ENCODE peak calls at places on chromosome 19, in five cellular contexts. One of them, this sample, is unnamed.

GRCh38 chr19:50277966-50278580 is 51.1 kb downstream of the KCNC3 start:
- DNase-seq in activated B cell treated with CpG ODN at 0.5 μM for 24 hours: no peak
- DNase-seq in AG04450: no peak
- DNase-seq in WERI-Rb-1: no peak
- DNase-seq in neural progenitor cell: no peak
- DNase-seq in this sample: no peak

GRCh38 chr19:48698046-48698445 is 2.3 kb downstream of the FUT2 start:
- DNase-seq in neural progenitor cell: no peak
- DNase-seq in AG04450: no peak
- DNase-seq in activated B cell treated with CpG ODN at 0.5 μM for 24 hours: no peak
- DNase-seq in WERI-Rb-1: no peak
- DNase-seq in this sample: no peak

GRCh38 chr19:8305798-8306197 is 2.4 kb downstream of the CD320 start:
- DNase-seq in AG04450: no peak
- DNase-seq in WERI-Rb-1: peak; percentile 5
- DNase-seq in neural progenitor cell: no peak
- DNase-seq in activated B cell treated with CpG ODN at 0.5 μM for 24 hours: peak; percentile 4
- DNase-seq in this sample: no peak

GRCh38 chr19:18204394-18205179 is 745 bp upstream of the RAB3A start:
- DNase-seq in WERI-Rb-1: peak; percentile 56
- DNase-seq in activated B cell treated with CpG ODN at 0.5 μM for 24 hours: peak; percentile 70
- DNase-seq in neural progenitor cell: peak; percentile 87
- DNase-seq in AG04450: no peak
- DNase-seq in this sample: peak; percentile 73

GRCh38 chr19:56105090-56105701 is 15.9 kb downstream of the ZNF787 start:
- DNase-seq in WERI-Rb-1: peak; percentile 80
- DNase-seq in AG04450: no peak
- DNase-seq in neural progenitor cell: peak; percentile 87
- DNase-seq in activated B cell treated with CpG ODN at 0.5 μM for 24 hours: peak; percentile 49
- DNase-seq in this sample: peak; percentile 85

GRCh38 chr19:17183858-17184271 is 31.3 kb upstream of the USE1 start:
- DNase-seq in neural progenitor cell: no peak
- DNase-seq in WERI-Rb-1: no peak
- DNase-seq in AG04450: no peak
- DNase-seq in activated B cell treated with CpG ODN at 0.5 μM for 24 hours: peak; percentile 42
- DNase-seq in this sample: no peak

GRCh38 chr19:17933414-17934129 is 757 bp downstream of the CCDC124 start:
- DNase-seq in neural progenitor cell: no peak
- DNase-seq in activated B cell treated with CpG ODN at 0.5 μM for 24 hours: no peak
- DNase-seq in AG04450: no peak
- DNase-seq in WERI-Rb-1: no peak
- DNase-seq in this sample: no peak

GRCh38 chr19:49677232-49677881 is at the start of gene PRMT1:
- DNase-seq in neural progenitor cell: no peak
- DNase-seq in activated B cell treated with CpG ODN at 0.5 μM for 24 hours: peak; percentile 71
- DNase-seq in WERI-Rb-1: peak; percentile 58
- DNase-seq in AG04450: no peak
- DNase-seq in this sample: peak; percentile 76

GRCh38 chr19:45346449-45346848 is 5.9 kb downstream of the KLC3 start:
- DNase-seq in activated B cell treated with CpG ODN at 0.5 μM for 24 hours: no peak
- DNase-seq in WERI-Rb-1: peak; percentile 57
- DNase-seq in neural progenitor cell: peak; percentile 32
- DNase-seq in AG04450: no peak
- DNase-seq in this sample: no peak

GRCh38 chr19:48711106-48711662 is 8.3 kb downstream of the MAMSTR start:
- DNase-seq in activated B cell treated with CpG ODN at 0.5 μM for 24 hours: no peak
- DNase-seq in WERI-Rb-1: no peak
- DNase-seq in AG04450: no peak
- DNase-seq in neural progenitor cell: no peak
- DNase-seq in this sample: no peak

GRCh38 chr19:40974633-40975037 is 16.4 kb upstream of the CYP2B6 start:
- DNase-seq in WERI-Rb-1: peak; percentile 77
- DNase-seq in neural progenitor cell: peak; percentile 85
- DNase-seq in AG04450: peak; percentile 57
- DNase-seq in activated B cell treated with CpG ODN at 0.5 μM for 24 hours: peak; percentile 46
- DNase-seq in this sample: peak; percentile 75

GRCh38 chr19:50870417-50871089 is 2.7 kb upstream of the KLK2 start:
- DNase-seq in activated B cell treated with CpG ODN at 0.5 μM for 24 hours: no peak
- DNase-seq in WERI-Rb-1: peak; percentile 77
- DNase-seq in AG04450: no peak
- DNase-seq in neural progenitor cell: peak; percentile 5
- DNase-seq in this sample: no peak

DNA sequence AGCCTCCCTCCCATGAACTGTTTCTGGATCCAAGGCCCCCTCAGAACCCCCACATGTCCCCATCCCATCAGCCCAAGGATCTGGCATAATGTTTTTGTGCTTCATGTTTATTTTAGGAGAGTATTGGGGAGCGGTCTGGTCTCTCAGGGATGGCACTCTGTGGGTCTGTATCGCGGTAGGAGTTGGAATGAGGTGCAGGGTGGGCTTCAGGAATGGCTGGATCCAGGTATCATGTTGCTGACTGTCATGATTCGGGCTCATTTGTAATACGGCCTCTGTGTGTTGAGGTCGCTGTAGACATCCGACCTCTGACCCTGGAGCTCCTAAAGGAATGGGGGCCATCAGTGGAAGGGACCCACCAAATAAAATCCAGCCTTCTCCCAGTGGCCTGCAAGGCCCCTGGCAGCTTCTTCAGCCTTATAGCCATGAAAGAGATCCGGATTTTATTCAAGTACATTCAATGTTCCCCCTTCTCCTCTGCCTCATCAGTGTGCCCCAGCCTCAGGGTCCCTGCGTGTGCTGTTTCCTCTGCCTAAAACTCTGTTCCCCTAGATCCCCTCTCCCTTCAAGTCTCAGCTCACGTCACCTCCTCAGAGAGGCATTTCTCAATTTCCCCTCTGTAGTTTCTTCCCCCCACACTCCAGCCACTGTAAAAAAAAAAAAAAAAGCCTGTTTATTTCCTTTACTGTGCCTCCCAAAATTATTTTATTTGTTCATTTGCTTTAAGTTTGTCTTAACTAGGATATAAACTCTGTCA is 2.2 kb downstream of the HCST start:
- DNase-seq in neural progenitor cell: no peak
- DNase-seq in AG04450: no peak
- DNase-seq in WERI-Rb-1: no peak
- DNase-seq in activated B cell treated with CpG ODN at 0.5 μM for 24 hours: no peak
- DNase-seq in this sample: no peak
- TF ChIP-seq CTCF in neural progenitor cell: no peak
- TF ChIP-seq CTCF in AG04450: no peak
- TF ChIP-seq CTCF in WERI-Rb-1: no peak
- TF ChIP-seq CTCF in activated B cell treated with CpG ODN at 0.5 μM for 24 hours: no peak
- TF ChIP-seq CTCF in this sample: no peak

GRCh38 chr19:39539519-39540332 is at the start of gene EID2:
- DNase-seq in activated B cell treated with CpG ODN at 0.5 μM for 24 hours: peak; percentile 88
- DNase-seq in AG04450: peak; percentile 92
- DNase-seq in neural progenitor cell: peak; percentile 97
- DNase-seq in WERI-Rb-1: peak; percentile 93
- DNase-seq in this sample: peak; percentile 97

GRCh38 chr19:39543477-39543857 is 3.5 kb upstream of the EID2 start:
- DNase-seq in WERI-Rb-1: no peak
- DNase-seq in AG04450: no peak
- DNase-seq in activated B cell treated with CpG ODN at 0.5 μM for 24 hours: no peak
- DNase-seq in neural progenitor cell: no peak
- DNase-seq in this sample: no peak

GRCh38 chr19:39542198-39542597 is 2.2 kb upstream of the EID2 start:
- DNase-seq in activated B cell treated with CpG ODN at 0.5 μM for 24 hours: no peak
- DNase-seq in neural progenitor cell: peak; percentile 60
- DNase-seq in AG04450: no peak
- DNase-seq in WERI-Rb-1: no peak
- DNase-seq in this sample: no peak

GRCh38 chr19:39539165-39539518 is 819 bp downstream of the EID2 start:
- DNase-seq in AG04450: no peak
- DNase-seq in activated B cell treated with CpG ODN at 0.5 μM for 24 hours: no peak
- DNase-seq in neural progenitor cell: peak; percentile 49
- DNase-seq in WERI-Rb-1: no peak
- DNase-seq in this sample: no peak

GRCh38 chr19:39540333-39540673 is 342 bp upstream of the EID2 start:
- DNase-seq in AG04450: no peak
- DNase-seq in WERI-Rb-1: no peak
- DNase-seq in neural progenitor cell: no peak
- DNase-seq in activated B cell treated with CpG ODN at 0.5 μM for 24 hours: no peak
- DNase-seq in this sample: no peak
- TF ChIP-seq CTCF in AG04450: no peak
- TF ChIP-seq CTCF in WERI-Rb-1: no peak
- TF ChIP-seq CTCF in neural progenitor cell: no peak
- TF ChIP-seq CTCF in activated B cell treated with CpG ODN at 0.5 μM for 24 hours: peak; percentile 27
- TF ChIP-seq CTCF in this sample: peak; percentile 53

GRCh38 chr19:58346961-58347929 is 6.0 kb downstream of the A1BG start:
- DNase-seq in AG04450: no peak
- DNase-seq in WERI-Rb-1: peak; percentile 75
- DNase-seq in activated B cell treated with CpG ODN at 0.5 μM for 24 hours: peak; percentile 84
- DNase-seq in neural progenitor cell: peak; percentile 89
- DNase-seq in this sample: peak; percentile 85
- TF ChIP-seq CTCF in AG04450: no peak
- TF ChIP-seq CTCF in WERI-Rb-1: no peak
- TF ChIP-seq CTCF in activated B cell treated with CpG ODN at 0.5 μM for 24 hours: no peak
- TF ChIP-seq CTCF in neural progenitor cell: no peak
- TF ChIP-seq CTCF in this sample: no peak

GRCh38 chr19:2739602-2740313 is at the start of gene SLC39A3:
- DNase-seq in activated B cell treated with CpG ODN at 0.5 μM for 24 hours: peak; percentile 94
- DNase-seq in neural progenitor cell: peak; percentile 98
- DNase-seq in WERI-Rb-1: peak; percentile 99
- DNase-seq in AG04450: peak; percentile 98
- DNase-seq in this sample: peak; percentile 99
- TF ChIP-seq CTCF in activated B cell treated with CpG ODN at 0.5 μM for 24 hours: no peak
- TF ChIP-seq CTCF in neural progenitor cell: no peak
- TF ChIP-seq CTCF in WERI-Rb-1: peak; percentile 10
- TF ChIP-seq CTCF in AG04450: peak; percentile 19
- TF ChIP-seq CTCF in this sample: no peak

GRCh38 chr19:30784850-30785459 is 412.8 kb downstream of the ZNF536 start:
- DNase-seq in AG04450: no peak
- DNase-seq in WERI-Rb-1: peak; percentile 75
- DNase-seq in neural progenitor cell: peak; percentile 55
- DNase-seq in activated B cell treated with CpG ODN at 0.5 μM for 24 hours: no peak
- DNase-seq in this sample: peak; percentile 67
- TF ChIP-seq CTCF in AG04450: peak; percentile 71
- TF ChIP-seq CTCF in WERI-Rb-1: peak; percentile 86
- TF ChIP-seq CTCF in neural progenitor cell: peak; percentile 70
- TF ChIP-seq CTCF in activated B cell treated with CpG ODN at 0.5 μM for 24 hours: no peak
- TF ChIP-seq CTCF in this sample: peak; percentile 60

GRCh38 chr19:13152854-13153626 is 2.8 kb downstream of the IER2 start:
- DNase-seq in neural progenitor cell: peak; percentile 97
- DNase-seq in WERI-Rb-1: peak; percentile 96
- DNase-seq in AG04450: peak; percentile 89
- DNase-seq in activated B cell treated with CpG ODN at 0.5 μM for 24 hours: peak; percentile 96
- DNase-seq in this sample: peak; percentile 95

GRCh38 chr19:13155472-13156284 is 5.5 kb downstream of the IER2 start:
- DNase-seq in WERI-Rb-1: peak; percentile 30
- DNase-seq in activated B cell treated with CpG ODN at 0.5 μM for 24 hours: peak; percentile 94
- DNase-seq in neural progenitor cell: peak; percentile 96
- DNase-seq in AG04450: no peak
- DNase-seq in this sample: peak; percentile 96

GRCh38 chr19:13153627-13154240 is 3.5 kb downstream of the IER2 start:
- DNase-seq in WERI-Rb-1: no peak
- DNase-seq in activated B cell treated with CpG ODN at 0.5 μM for 24 hours: peak; percentile 49
- DNase-seq in AG04450: no peak
- DNase-seq in neural progenitor cell: no peak
- DNase-seq in this sample: peak; percentile 53

GRCh38 chr19:13154241-13154778 is 4.1 kb downstream of the IER2 start:
- DNase-seq in neural progenitor cell: peak; percentile 64
- DNase-seq in AG04450: peak; percentile 86
- DNase-seq in activated B cell treated with CpG ODN at 0.5 μM for 24 hours: peak; percentile 44
- DNase-seq in WERI-Rb-1: peak; percentile 36
- DNase-seq in this sample: peak; percentile 43

GRCh38 chr19:13154911-13155471 is 4.8 kb downstream of the IER2 start:
- DNase-seq in activated B cell treated with CpG ODN at 0.5 μM for 24 hours: peak; percentile 64
- DNase-seq in neural progenitor cell: peak; percentile 90
- DNase-seq in AG04450: no peak
- DNase-seq in WERI-Rb-1: peak; percentile 28
- DNase-seq in this sample: peak; percentile 69
- TF ChIP-seq CTCF in activated B cell treated with CpG ODN at 0.5 μM for 24 hours: no peak
- TF ChIP-seq CTCF in neural progenitor cell: peak; percentile 54
- TF ChIP-seq CTCF in AG04450: peak; percentile 32
- TF ChIP-seq CTCF in WERI-Rb-1: peak; percentile 19
- TF ChIP-seq CTCF in this sample: no peak